ENCODE peak calls at places on chromosomes 13 and 19, in five cellular contexts. D is mesendoderm, G is heart right ventricle, O is uterus, W is GM23248. C is an unnamed sample.

GRCh38 chr19:51703655-51704515 is 10.8 kb downstream of the SPACA6 start:
- DNase-seq in O (peak; percentile 98), D (peak; percentile 98), G (peak; percentile 97), W (peak; percentile 97), C (peak; percentile 72)

GRCh38 chr13:51542358-51542972 is 41.8 kb upstream of the WDFY2 start:
- DNase-seq in O (peak; percentile 51), W (peak; percentile 60), G (no peak), D (peak; percentile 25), C (no peak)

GRCh38 chr19:38711726-38712153 is 32.5 kb downstream of the CAPN12 start:
- DNase-seq in O (no peak), D (no peak), W (peak; percentile 94), G (no peak), C (no peak)

GRCh38 chr13:90713436-90714133 is 633.9 kb upstream of the MIR17HG start:
- DNase-seq in W (no peak), O (no peak), D (no peak), G (no peak), C (no peak)

GRCh38 chr19:10861118-10861651 is 10.2 kb upstream of the CARM1 start:
- DNase-seq in D (peak; percentile 62), O (no peak), G (no peak), W (peak; percentile 60), C (no peak)

GRCh38 chr19:34430738-34431625 is 2.8 kb downstream of the UBA2 start:
- DNase-seq in G (no peak), D (peak; percentile 75), O (no peak), W (peak; percentile 73), C (peak; percentile 9)

GRCh38 chr19:52695996-52696395 is 38.8 kb downstream of the ZNF611 start:
- DNase-seq in G (no peak), W (no peak), D (peak; percentile 67), O (no peak), C (no peak)

GRCh38 chr13:20525144-20525600 is 485 bp downstream of the CRYL1 start:
- DNase-seq in O (peak; percentile 23), G (no peak), W (peak; percentile 44), D (peak; percentile 23), C (no peak)

GRCh38 chr13:114100446-114101320 is 31.7 kb downstream of the RASA3 start:
- DNase-seq in O (peak; percentile 20), W (peak; percentile 57), D (no peak), G (no peak), C (no peak)

GRCh38 chr19:27738569-27739193 is 1474.3 kb downstream of the UQCRFS1 start:
- DNase-seq in O (no peak), W (no peak), D (no peak), G (no peak), C (no peak)

GRCh38 chr13:100523437-100523836 is 65.2 kb downstream of the GGACT start:
- DNase-seq in W (no peak), G (no peak), O (no peak), D (no peak), C (no peak)

GRCh38 chr19:2469102-2469914 is 6.6 kb upstream of the GADD45B start:
- DNase-seq in W (peak; percentile 83), O (no peak), G (no peak), D (peak; percentile 95), C (no peak)

GRCh38 chr13:72726721-72727416 is 560 bp downstream of the MZT1 start:
- DNase-seq in W (peak; percentile 66), G (peak; percentile 21), D (peak; percentile 21), O (no peak), C (no peak)

GRCh38 chr19:4455742-4456565 is 1.6 kb downstream of the UBXN6 start:
- DNase-seq in D (peak; percentile 30), O (peak; percentile 88), W (peak; percentile 92), G (peak; percentile 75), C (no peak)

GRCh38 chr13:77703426-77703825 is 5.9 kb downstream of the SLAIN1 start:
- DNase-seq in W (no peak), G (no peak), D (no peak), O (no peak), C (no peak)

GRCh38 chr19:53906211-53907192 is 2.6 kb upstream of the CACNG7 start:
- DNase-seq in D (no peak), W (peak; percentile 45), O (no peak), G (peak; percentile 18), C (no peak)

GRCh38 chr13:103876571-103876970 is 810.4 kb upstream of the SLC10A2 start:
- DNase-seq in D (peak; percentile 1), W (peak; percentile 76), G (no peak), O (no peak), C (no peak)

GRCh38 chr13:98222081-98222554 is 45.0 kb upstream of the RNF113B start:
- DNase-seq in O (no peak), G (no peak), D (no peak), W (peak; percentile 24), C (no peak)

GRCh38 chr13:42967660-42968059 is 24.4 kb downstream of the EPSTI1 start:
- DNase-seq in G (no peak), D (no peak), W (no peak), O (no peak), C (no peak)

GRCh38 chr13:113273856-113274590 is 23.0 kb upstream of the LAMP1 start:
- DNase-seq in W (peak; percentile 88), O (no peak), D (no peak), G (no peak), C (no peak)

GRCh38 chr19:43759515-43759914 is 4.8 kb upstream of the SMG9 start:
- DNase-seq in O (no peak), G (no peak), D (peak; percentile 37), W (peak; percentile 93), C (no peak)

GRCh38 chr13:112844879-112845278 is 124.1 kb upstream of the MCF2L start:
- DNase-seq in W (no peak), G (no peak), D (no peak), O (no peak), C (no peak)

GRCh38 chr19:46076951-46077814 is 36.4 kb upstream of the IGFL4 start:
- DNase-seq in O (peak; percentile 58), G (no peak), W (peak; percentile 90), D (peak; percentile 94), C (peak; percentile 78)

GRCh38 chr13:64154514-64154913 is 2738.9 kb upstream of the PCDH20 start:
- DNase-seq in W (no peak), G (no peak), O (no peak), D (peak; percentile 5), C (no peak)

GRCh38 chr19:20028611-20029010 is 10.7 kb downstream of the ZNF682 start:
- DNase-seq in G (no peak), D (no peak), W (no peak), O (no peak), C (no peak)

GRCh38 chr19:33469171-33470039 is 52.2 kb downstream of the PEPD start:
- DNase-seq in D (no peak), W (no peak), O (no peak), G (no peak), C (no peak)

GRCh38 chr13:85825454-85825853 is 26.2 kb upstream of the SLITRK6 start:
- DNase-seq in W (no peak), O (no peak), G (no peak), D (no peak), C (no peak)

DNA sequence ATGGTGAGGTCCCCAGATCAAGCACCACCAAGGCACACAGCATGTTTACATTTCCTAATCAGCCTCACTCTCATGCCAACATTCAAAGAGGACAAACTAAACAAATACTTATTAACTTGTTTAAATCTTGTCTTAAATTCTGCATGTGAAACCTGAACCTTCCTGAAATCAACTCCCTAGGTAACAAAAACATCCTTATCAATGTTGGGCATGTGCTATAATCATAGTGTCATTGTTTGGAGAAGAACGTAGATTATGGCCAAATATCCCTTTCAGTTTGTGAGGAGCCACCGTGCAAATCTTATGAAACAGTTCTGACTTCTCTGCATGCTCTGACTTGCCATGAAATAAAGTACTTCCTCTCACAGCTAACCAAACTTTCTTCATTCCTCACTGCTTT is 123.8 kb downstream of the NDFIP2 start:
- DNase-seq in O (no peak), G (no peak), W (no peak), D (peak; percentile 2), C (no peak)
- H3K27ac ChIP-seq in O (no peak overlapping the region), G (no peak overlapping the region), W (no peak overlapping the region), D (no peak overlapping the region), C (no peak overlapping the region)

GRCh38 chr13:39600766-39601165 is 2.2 kb downstream of the LHFPL6 start:
- DNase-seq in G (peak; percentile 73), D (peak; percentile 78), W (peak; percentile 33), O (no peak), C (no peak)

GRCh38 chr13:39596176-39596575 is 6.8 kb downstream of the LHFPL6 start:
- DNase-seq in D (no peak), O (no peak), W (no peak), G (no peak), C (no peak)

GRCh38 chr13:39599842-39600241 is 3.2 kb downstream of the LHFPL6 start:
- DNase-seq in D (no peak), W (peak; percentile 27), G (no peak), O (no peak), C (no peak)

GRCh38 chr13:39597828-39598227 is 5.2 kb downstream of the LHFPL6 start:
- DNase-seq in D (no peak), W (peak; percentile 63), O (no peak), G (no peak), C (no peak)

DNA sequence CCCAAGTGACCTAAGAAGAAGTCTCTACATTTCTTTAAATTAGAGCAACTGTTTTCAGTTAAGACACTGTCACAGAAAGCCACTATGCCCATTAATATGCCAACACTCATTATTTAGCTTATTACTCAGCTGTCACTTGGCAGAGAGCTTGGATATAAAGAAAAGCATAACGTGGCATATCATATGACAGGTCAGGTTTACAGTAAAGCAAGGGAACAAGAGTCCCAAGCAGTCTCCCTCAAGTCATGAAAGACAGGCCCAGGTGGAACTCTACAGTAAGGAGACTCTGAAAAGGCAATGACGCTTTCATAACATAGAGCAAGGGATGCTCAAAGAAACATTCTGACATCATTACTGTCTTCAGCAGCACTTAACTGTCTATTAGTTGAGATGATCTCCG is 6.3 kb downstream of the LHFPL6 start:
- DNase-seq in G (no peak), D (no peak), O (no peak), W (no peak), C (no peak)
- H3K4me1 ChIP-seq in G (peaks cover 33% of the 10 kb centered on the region), D (no peaks in the 10 kb centered on the region), O (no peaks in the 10 kb centered on the region), W (peaks cover 48% of the 10 kb centered on the region), C (no peaks in the 10 kb centered on the region)

DNA sequence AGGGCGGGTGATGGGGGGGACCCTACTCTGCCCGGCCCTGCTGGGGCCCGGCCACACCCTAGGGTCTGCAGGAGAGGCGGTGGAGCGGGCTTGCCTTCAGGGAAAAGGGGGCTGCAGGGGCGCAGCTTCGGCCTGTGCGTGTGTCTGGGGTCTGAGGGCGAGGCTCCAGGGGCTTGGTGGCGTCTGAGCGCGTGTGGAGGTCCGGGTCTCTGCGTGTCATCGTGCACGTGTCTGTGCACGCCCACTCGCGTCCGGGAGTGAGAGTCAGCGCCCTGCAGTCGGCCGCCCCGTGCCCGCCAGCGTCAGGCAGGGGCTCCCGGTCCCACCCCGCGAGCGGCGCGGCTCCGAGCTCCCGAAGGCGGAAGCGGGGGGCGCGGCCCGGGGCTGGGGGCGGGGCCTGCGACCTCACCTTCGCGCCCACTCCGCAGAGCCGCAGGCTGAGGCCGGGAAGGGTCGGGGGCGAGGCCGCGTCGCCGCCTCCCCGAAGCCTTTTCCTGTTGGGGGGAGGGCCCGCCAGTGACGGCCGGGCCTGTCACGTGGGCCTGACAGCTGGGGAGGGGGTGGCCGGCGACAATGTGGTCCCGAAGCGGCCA is at the start of gene ARHGAP45:
- DNase-seq in W (peak; percentile 63), D (peak; percentile 53), O (no peak), G (no peak), C (no peak)
- H3K4me3 ChIP-seq in W (peak within 1 kb of the TSS; percentile 59), D (no peak within 1 kb of the TSS), O (no peak within 1 kb of the TSS), G (peak within 1 kb of the TSS; percentile 45), C (peak within 1 kb of the TSS; percentile 23)

DNA sequence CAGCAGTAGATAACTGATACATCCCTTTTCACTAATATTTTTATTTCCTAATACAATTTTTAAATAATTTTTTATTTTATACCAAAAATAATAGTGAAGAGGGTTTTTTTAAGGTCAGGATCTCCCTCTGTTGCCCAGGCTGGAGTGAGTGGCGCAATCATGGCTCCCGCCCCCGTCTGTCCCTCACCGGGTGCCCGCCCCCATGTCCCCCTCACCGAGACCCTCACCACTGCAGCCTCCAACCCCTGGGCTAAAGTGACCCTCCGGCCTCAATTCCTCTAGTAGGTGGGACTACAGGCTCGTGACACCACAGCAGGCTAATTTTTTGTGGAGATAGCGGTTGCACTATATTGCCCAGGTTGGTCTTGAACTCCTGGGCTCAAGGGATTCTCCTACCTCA is 17.8 kb upstream of the ZNF846 start:
- DNase-seq in D (no peak), W (no peak), O (no peak), G (no peak), C (no peak)
- H3K27ac ChIP-seq in D (peak overlapping the region; percentile 100), W (peak overlapping the region; percentile 91), O (peak overlapping the region; percentile 100), G (peak overlapping the region; percentile 87), C (no peak overlapping the region)

C was measured in iPS DF 6.9.